ENCODE peak calls at places on chromosome 15, in nine cellular contexts. H, Q, K, E, P, F, O, Z and X are unnamed samples.

GRCh38 chr15:72306211-72306785 is 13.7 kb downstream of the CELF6 start:
- DNase-seq in F (peak), O (peak), H (no peak), E (no peak), P (peak), Z (no peak), Q (no peak), K (peak), X (peak)

GRCh38 chr15:44064706-44065105 is 130.4 kb downstream of the FRMD5 start:
- DNase-seq in K (peak), F (no peak), P (no peak), Q (no peak), Z (no peak), O (no peak), H (no peak), E (no peak), X (no peak)

GRCh38 chr15:86650084-86650483 is 570.4 kb downstream of the AGBL1 start:
- DNase-seq in F (no peak), Q (no peak), H (no peak), K (no peak), Z (no peak), O (no peak), P (peak), E (no peak), X (no peak)

GRCh38 chr15:100602822-100603393 is 519 bp downstream of the ASB7 start:
- DNase-seq in H (peak), Q (peak), Z (peak), F (no peak), O (peak), E (no peak), K (peak), P (peak), X (peak)

GRCh38 chr15:55915221-55915620 is 78.2 kb downstream of the NEDD4 start:
- DNase-seq in Z (no peak), O (peak), H (no peak), E (no peak), P (peak), Q (no peak), K (peak), F (no peak), X (no peak)

GRCh38 chr15:90840954-90841353 is 27.4 kb upstream of the FURIN start:
- DNase-seq in O (peak), H (no peak), Q (no peak), F (no peak), P (no peak), K (no peak), Z (no peak), E (no peak), X (peak)

GRCh38 chr15:74392402-74392876 is 25.0 kb upstream of the CYP11A1 start:
- DNase-seq in Z (no peak), H (no peak), O (no peak), K (peak), P (no peak), Q (no peak), F (no peak), E (no peak), X (peak)

GRCh38 chr15:99634576-99634975 is 68.8 kb downstream of the MEF2A start:
- DNase-seq in F (no peak), E (no peak), Z (no peak), O (no peak), P (no peak), H (no peak), K (no peak), Q (no peak), X (no peak)

GRCh38 chr15:49953421-49953820 is 165.6 kb downstream of the ATP8B4 start:
- DNase-seq in Z (no peak), H (no peak), Q (no peak), F (no peak), O (no peak), P (no peak), E (no peak), K (no peak), X (no peak)

GRCh38 chr15:55740981-55741591 is 1.9 kb downstream of the PRTG start:
- DNase-seq in K (peak), H (no peak), F (no peak), Z (no peak), O (no peak), Q (no peak), E (no peak), P (peak), X (peak)

GRCh38 chr15:39171944-39172368 is 408.9 kb upstream of the THBS1 start:
- DNase-seq in Z (peak), O (peak), H (peak), Q (no peak), F (no peak), P (peak), K (peak), E (peak), X (peak)

GRCh38 chr15:101326462-101327146 is 31.6 kb upstream of the SNRPA1 start:
- DNase-seq in E (no peak), H (no peak), Q (no peak), P (no peak), O (no peak), K (no peak), Z (no peak), F (no peak), X (no peak)

GRCh38 chr15:52558196-52558595 is 10.6 kb downstream of the ARPP19 start:
- DNase-seq in K (peak), E (peak), P (peak), H (peak), Q (no peak), F (no peak), O (peak), Z (peak), X (peak)

GRCh38 chr15:41150279-41150678 is 34.2 kb upstream of the INO80 start:
- DNase-seq in H (no peak), Z (no peak), F (no peak), P (no peak), E (no peak), Q (no peak), O (no peak), K (no peak), X (peak)

GRCh38 chr15:78392430-78392829 is 45.6 kb upstream of the IREB2 start:
- DNase-seq in K (no peak), Z (no peak), F (no peak), P (no peak), H (no peak), E (no peak), Q (no peak), O (no peak), X (no peak)

GRCh38 chr15:71471347-71471746 is 339.0 kb upstream of the NR2E3 start:
- DNase-seq in P (peak), H (no peak), F (no peak), K (peak), E (no peak), Q (peak), Z (no peak), O (no peak), X (peak)

GRCh38 chr15:40870716-40871115 is 3.3 kb downstream of the RHOV start:
- DNase-seq in Z (no peak), E (no peak), H (no peak), Q (no peak), F (no peak), K (no peak), P (no peak), O (no peak), X (no peak)

GRCh38 chr15:92809880-92810361 is 90.2 kb upstream of the CHD2 start:
- DNase-seq in Q (peak), Z (peak), K (peak), H (no peak), O (peak), E (no peak), F (peak), P (peak), X (peak)

GRCh38 chr15:56782306-56782705 is 49.0 kb upstream of the ZNF280D start:
- DNase-seq in F (no peak), K (no peak), Q (no peak), Z (no peak), P (no peak), O (no peak), H (no peak), E (no peak), X (no peak)

GRCh38 chr15:27847775-27848710 is 251.1 kb downstream of the OCA2 start:
- DNase-seq in H (no peak), E (no peak), Q (no peak), K (no peak), Z (no peak), P (no peak), F (no peak), O (no peak), X (no peak)

GRCh38 chr15:56428821-56429458 is 36.0 kb downstream of the MNS1 start:
- DNase-seq in O (peak), P (peak), Q (peak), Z (peak), F (no peak), E (no peak), K (peak), H (peak), X (peak)

GRCh38 chr15:84112025-84112424 is 123.5 kb upstream of the GOLGA6L4 start:
- DNase-seq in H (no peak), F (no peak), K (peak), Z (no peak), E (no peak), O (peak), Q (no peak), P (peak), X (peak)

GRCh38 chr15:62588930-62589655 is 424.0 kb upstream of the C2CD4B start:
- DNase-seq in E (no peak), O (peak), P (no peak), H (no peak), F (no peak), Q (no peak), K (peak), Z (no peak), X (peak)

GRCh38 chr15:89244512-89244869 is 712 bp downstream of the FANCI start:
- DNase-seq in K (no peak), Q (no peak), O (no peak), F (no peak), H (no peak), Z (no peak), P (peak), E (no peak), X (peak)

GRCh38 chr15:82140859-82141258 is 95.0 kb upstream of the MEX3B start:
- DNase-seq in P (no peak), H (no peak), Q (no peak), K (no peak), E (no peak), F (no peak), O (no peak), Z (no peak), X (no peak)

GRCh38 chr15:68658641-68659358 is 80.0 kb downstream of the CORO2B start:
- DNase-seq in E (no peak), K (no peak), H (no peak), Z (no peak), P (no peak), F (no peak), O (no peak), Q (no peak), X (no peak)

GRCh38 chr15:70766597-70766996 is 3.2 kb upstream of the UACA start:
- DNase-seq in F (no peak), Q (no peak), H (no peak), O (no peak), P (no peak), K (no peak), Z (no peak), E (no peak), X (no peak)

GRCh38 chr15:80081390-80081789 is 21.9 kb downstream of the ZFAND6 start:
- DNase-seq in H (no peak), E (no peak), K (no peak), Z (no peak), Q (no peak), O (no peak), F (no peak), P (no peak), X (no peak)

GRCh38 chr15:64925335-64926330 is 13.9 kb downstream of the ANKDD1A start:
- DNase-seq in H (no peak), P (no peak), Z (no peak), O (no peak), K (no peak), E (no peak), Q (no peak), F (no peak), X (no peak)

GRCh38 chr15:35061171-35062163 is 23.6 kb downstream of the NANOGP8 start:
- DNase-seq in Q (no peak), Z (no peak), P (no peak), K (no peak), O (no peak), H (no peak), F (no peak), E (no peak), X (peak)

GRCh38 chr15:49242820-49243219 is 72.8 kb downstream of the GALK2 start:
- DNase-seq in P (peak), O (peak), Z (no peak), E (no peak), K (peak), Q (no peak), H (no peak), F (no peak), X (peak)

GRCh38 chr15:45137703-45138102 is 7.9 kb downstream of the DUOX1 start:
- DNase-seq in E (no peak), Z (no peak), F (no peak), K (no peak), H (no peak), Q (no peak), O (no peak), P (no peak), X (no peak)